ENCODE peak calls at places on chromosomes 7 and 10, in seven cellular contexts. A, T, H, Y, M, N and X are unnamed samples.

GRCh38 chr7:28957822-28958234 is 302 bp downstream of the TRIL start:
- DNase-seq in H (no peak), M (peak; percentile 80), T (no peak), A (peak; percentile 79), Y (no peak), N (no peak), X (peak; percentile 44)

GRCh38 chr7:82183633-82184032 is 259.9 kb downstream of the CACNA2D1 start:
- DNase-seq in M (no peak), Y (peak; percentile 89), T (peak; percentile 9), H (peak; percentile 52), N (peak; percentile 87), A (no peak), X (peak; percentile 40)

GRCh38 chr10:32298066-32298812 is 48.7 kb downstream of the EPC1 start:
- DNase-seq in Y (peak; percentile 63), H (peak; percentile 79), M (no peak), N (peak; percentile 93), T (peak; percentile 83), A (no peak), X (peak; percentile 54)

GRCh38 chr7:97090761-97091353 is 26.6 kb upstream of the SDHAF3 start:
- DNase-seq in Y (no peak), H (no peak), A (no peak), N (no peak), T (no peak), M (no peak), X (no peak)

GRCh38 chr10:22606164-22606614 is 108.2 kb downstream of the PIP4K2A start:
- DNase-seq in M (no peak), H (no peak), A (no peak), Y (no peak), N (peak; percentile 59), T (peak; percentile 89), X (no peak)

GRCh38 chr7:45177801-45178200 is 20.2 kb downstream of the RAMP3 start:
- DNase-seq in T (no peak), Y (no peak), N (no peak), M (no peak), A (no peak), H (no peak), X (no peak)

GRCh38 chr10:43254199-43254730 is 12.6 kb downstream of the RASGEF1A start:
- DNase-seq in N (no peak), H (no peak), A (no peak), M (peak; percentile 30), Y (no peak), T (no peak), X (no peak)

GRCh38 chr7:118182618-118183253 is 1.2 kb upstream of the LSM8 start:
- DNase-seq in T (peak; percentile 6), H (peak; percentile 6), M (no peak), A (no peak), Y (no peak), N (no peak), X (no peak)

GRCh38 chr7:4074407-4074806 is 607.7 kb upstream of the FOXK1 start:
- DNase-seq in M (no peak), T (no peak), Y (no peak), A (peak; percentile 2), N (no peak), H (no peak), X (no peak)

GRCh38 chr7:36601596-36601995 is 122.7 kb downstream of the AOAH start:
- DNase-seq in M (no peak), N (peak; percentile 8), T (no peak), H (peak; percentile 2), A (no peak), Y (no peak), X (no peak)

GRCh38 chr7:76063525-76063924 is 15.6 kb downstream of the MDH2 start:
- DNase-seq in N (no peak), M (peak; percentile 60), A (no peak), H (no peak), Y (peak; percentile 32), T (no peak), X (no peak)

GRCh38 chr7:26653430-26653911 is 210.9 kb downstream of the SKAP2 start:
- DNase-seq in Y (peak; percentile 33), T (no peak), A (no peak), M (no peak), H (no peak), N (no peak), X (no peak)

GRCh38 chr10:47095848-47096612 is 184.8 kb downstream of the PTPN20 start:
- DNase-seq in H (peak; percentile 9), A (peak; percentile 2), T (no peak), Y (no peak), M (no peak), N (no peak), X (no peak)

GRCh38 chr10:104472505-104472904 is 118.9 kb downstream of the CFAP58 start:
- DNase-seq in M (no peak), N (peak; percentile 7), T (no peak), A (no peak), Y (peak; percentile 60), H (no peak), X (peak; percentile 60)

GRCh38 chr7:1758417-1758858 is 88.4 kb downstream of the ELFN1 start:
- DNase-seq in M (peak; percentile 80), T (peak; percentile 4), Y (peak; percentile 11), H (peak; percentile 1), N (peak; percentile 25), A (peak; percentile 78), X (peak; percentile 23)

GRCh38 chr10:119250641-119251314 is 43.4 kb downstream of the GRK5 start:
- DNase-seq in A (no peak), M (no peak), N (peak; percentile 98), T (peak; percentile 95), H (peak; percentile 87), Y (peak; percentile 71), X (peak; percentile 92)

GRCh38 chr7:93194368-93194767 is 31.9 kb downstream of the HEPACAM2 start:
- DNase-seq in Y (peak; percentile 59), N (peak; percentile 86), M (no peak), T (peak; percentile 24), A (no peak), H (peak; percentile 74), X (peak; percentile 12)

GRCh38 chr7:88758355-88759215 is 915 bp upstream of the ZNF804B start:
- DNase-seq in T (no peak), M (peak; percentile 61), N (no peak), H (no peak), Y (no peak), A (peak; percentile 64), X (peak; percentile 39)

GRCh38 chr10:93150289-93150688 is 76.6 kb downstream of the CYP26A1 start:
- DNase-seq in A (no peak), Y (peak; percentile 92), M (no peak), H (no peak), T (no peak), N (no peak), X (no peak)

GRCh38 chr10:10869592-10869991 is 148.1 kb upstream of the CELF2 start:
- DNase-seq in T (peak; percentile 56), Y (no peak), N (peak; percentile 23), M (no peak), H (peak; percentile 14), A (no peak), X (no peak)

GRCh38 chr10:36114913-36115312 is 472.8 kb upstream of the FZD8 start:
- DNase-seq in H (peak; percentile 4), Y (no peak), A (no peak), N (peak; percentile 84), M (no peak), T (peak; percentile 64), X (peak; percentile 67)

GRCh38 chr10:33653584-33654367 is 319.3 kb upstream of the NRP1 start:
- DNase-seq in H (peak; percentile 26), T (no peak), A (no peak), M (no peak), N (peak; percentile 71), Y (peak; percentile 64), X (peak; percentile 44)

GRCh38 chr10:75226055-75226454 is 9.7 kb downstream of the COMTD1 start:
- DNase-seq in A (no peak), T (peak; percentile 63), H (no peak), N (no peak), M (no peak), Y (no peak), X (no peak)
- H3K9ac ChIP-seq in A (no peak overlapping the region), T (peak overlapping the region; percentile 82), H (no peak overlapping the region), N (peak overlapping the region; percentile 49), M (no peak overlapping the region), Y (peak overlapping the region; percentile 53), X (peak overlapping the region; percentile 80)

GRCh38 chr7:159040146-159040545 is 104.5 kb downstream of the VIPR2 start:
- DNase-seq in Y (no peak), M (no peak), T (no peak), H (no peak), A (no peak), N (no peak), X (no peak)
- H3K4me3 ChIP-seq in Y (no peak overlapping the region), M (no peak overlapping the region), T (no peak overlapping the region), H (no peak overlapping the region), A (no peak overlapping the region), N (no peak overlapping the region), X (no peak overlapping the region)

GRCh38 chr7:98278936-98279335 is 2.5 kb upstream of the BRI3 start:
- DNase-seq in H (no peak), N (no peak), Y (no peak), A (no peak), M (peak; percentile 46), T (no peak), X (no peak)
- H3K4me1 ChIP-seq in H (peaks cover 5% of the 10 kb centered on the region), N (peaks cover 15% of the 10 kb centered on the region), Y (peaks cover 24% of the 10 kb centered on the region), A (no peaks in the 10 kb centered on the region), M (peaks cover 11% of the 10 kb centered on the region), T (peaks cover 11% of the 10 kb centered on the region), X (peaks cover 26% of the 10 kb centered on the region)

DNA sequence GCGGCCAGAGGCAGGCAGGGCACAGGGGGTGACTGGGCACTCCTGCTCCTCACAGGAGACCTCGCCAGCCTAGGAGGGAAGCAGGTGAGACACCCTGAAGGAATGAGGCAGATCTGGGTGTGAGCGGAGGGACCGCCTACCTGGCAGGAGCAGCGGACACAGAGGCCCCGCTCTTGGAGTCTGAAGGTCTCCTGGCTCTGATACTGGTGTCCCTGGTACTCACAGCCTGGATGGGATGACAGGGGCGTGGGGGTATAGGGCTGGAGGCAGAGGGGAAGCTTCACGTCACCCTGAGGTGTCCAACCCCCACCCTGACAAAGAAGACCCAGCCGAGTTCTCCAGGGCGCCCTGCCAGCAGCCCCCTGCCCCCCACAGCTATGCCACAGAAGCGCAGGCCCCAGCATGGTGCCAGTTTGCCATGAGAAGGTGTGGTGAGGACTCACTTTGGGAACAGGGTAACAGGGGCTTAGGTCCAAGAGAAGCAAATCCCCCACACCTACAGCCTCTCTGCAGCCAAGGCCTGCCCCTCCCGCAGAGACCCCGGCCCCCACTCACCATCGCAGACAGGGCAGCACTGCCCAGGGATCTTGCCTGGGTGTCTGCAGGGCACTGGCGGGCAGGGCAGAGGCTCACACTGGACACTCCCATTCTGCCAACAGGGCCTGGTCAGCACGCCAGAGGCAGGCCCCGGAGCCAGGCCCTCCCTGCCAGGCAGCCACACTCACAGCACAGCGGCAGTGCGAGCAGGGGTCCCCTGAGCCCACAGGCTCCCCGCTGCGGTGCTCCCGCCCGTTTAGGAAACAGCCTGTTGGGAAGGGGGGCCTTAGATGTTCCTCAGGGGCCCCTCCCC is 17.0 kb downstream of the KCP start:
- DNase-seq in T (no peak), H (no peak), M (peak; percentile 42), Y (peak; percentile 81), N (no peak), A (no peak), X (no peak)
- H3K9ac ChIP-seq in T (no peak overlapping the region), H (no peak overlapping the region), M (no peak overlapping the region), Y (no peak overlapping the region), N (no peak overlapping the region), A (no peak overlapping the region), X (no peak overlapping the region)

DNA sequence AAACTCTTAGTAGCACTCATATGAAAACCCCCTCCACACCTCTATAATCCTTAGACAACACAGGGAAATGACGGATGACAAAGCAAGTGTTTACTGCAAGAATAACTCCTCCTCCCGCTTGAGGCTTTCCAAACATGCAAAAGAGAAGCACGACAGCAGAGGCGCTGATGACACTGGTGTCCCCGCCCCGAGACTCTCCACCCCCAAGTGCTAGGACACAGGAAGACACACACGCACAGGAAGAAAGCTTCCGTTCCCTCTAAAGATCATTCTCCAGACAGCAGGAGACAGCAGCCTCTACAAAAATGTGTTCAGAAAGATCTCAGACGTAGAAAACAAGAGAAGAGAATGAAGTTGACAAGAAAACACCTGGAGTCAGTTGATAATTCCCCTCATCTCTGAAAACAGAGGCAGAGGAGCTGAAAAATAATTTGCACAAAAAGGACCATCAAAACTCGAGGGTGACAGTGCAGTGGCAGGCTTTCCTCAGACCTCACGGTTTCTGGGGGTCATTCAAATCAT is 90.2 kb downstream of the DLG5 start:
- DNase-seq in M (no peak), Y (peak; percentile 49), N (peak; percentile 22), H (peak; percentile 10), A (no peak), T (peak; percentile 93), X (no peak)
- H3K4me3 ChIP-seq in M (no peak overlapping the region), Y (no peak overlapping the region), N (no peak overlapping the region), H (no peak overlapping the region), A (no peak overlapping the region), T (no peak overlapping the region), X (no peak overlapping the region)